ENCODE peak calls at places on chromosome 17, in five cellular contexts. D is EL, K is hippocampal formation, M is hypothalamus, T is germinal center. R is an unnamed sample.

GRCh38 chr17:82213251-82214011 is 789 bp upstream of the CCDC57 start:
- DNase-seq in D (peak), K (peak), M (peak), T (peak), R (no peak)

GRCh38 chr17:77741109-77741508 is 217.4 kb upstream of the TNRC6C start:
- DNase-seq in D (no peak), K (no peak), M (no peak), T (peak), R (no peak)

GRCh38 chr17:50806141-50806643 is 29.2 kb upstream of the WFIKKN2 start:
- DNase-seq in D (no peak), K (no peak), M (no peak), T (no peak), R (no peak)

GRCh38 chr17:9900019-9900594 is 5.0 kb downstream of the RCVRN start:
- DNase-seq in D (peak), K (no peak), M (no peak), T (no peak), R (no peak)

GRCh38 chr17:66307257-66307656 is 4.8 kb downstream of the PRKCA start:
- DNase-seq in D (no peak), K (no peak), M (no peak), T (no peak), R (no peak)

GRCh38 chr17:66438101-66438500 is 135.7 kb downstream of the PRKCA start:
- DNase-seq in D (no peak), K (no peak), M (no peak), T (no peak), R (no peak)

GRCh38 chr17:82464567-82464929 is 6.0 kb downstream of the NARF start:
- DNase-seq in D (no peak), K (no peak), M (no peak), T (no peak), R (no peak)

GRCh38 chr17:66964930-66965800 is 658 bp downstream of the CACNG4 start:
- DNase-seq in D (no peak), K (no peak), M (no peak), T (peak), R (no peak)

GRCh38 chr17:27609606-27610303 is 21.2 kb upstream of the LGALS9 start:
- DNase-seq in D (peak), K (peak), M (peak), T (peak), R (no peak)

GRCh38 chr17:29710891-29711418 is 88.2 kb upstream of the CORO6 start:
- DNase-seq in D (peak), K (no peak), M (no peak), T (no peak), R (no peak)

GRCh38 chr17:39949028-39949427 is 13.8 kb upstream of the GSDMA start:
- DNase-seq in D (no peak), K (no peak), M (no peak), T (no peak), R (no peak)

GRCh38 chr17:28967240-28968135 is 16.2 kb upstream of the PHF12 start:
- DNase-seq in D (no peak), K (no peak), M (no peak), T (no peak), R (no peak)

GRCh38 chr17:44979426-44980273 is 11.5 kb upstream of the C1QL1 start:
- DNase-seq in D (no peak), K (no peak), M (no peak), T (no peak), R (no peak)

GRCh38 chr17:72334205-72334604 is 213.4 kb downstream of the SOX9 start:
- DNase-seq in D (peak), K (no peak), M (no peak), T (no peak), R (no peak)

GRCh38 chr17:79901131-79901530 is 61.9 kb upstream of the CBX4 start:
- DNase-seq in D (no peak), K (no peak), M (no peak), T (no peak), R (no peak)

GRCh38 chr17:30021708-30022317 is 80.4 kb downstream of the EFCAB5 start:
- DNase-seq in D (peak), K (peak), M (no peak), T (peak), R (no peak)

GRCh38 chr17:47266782-47267181 is 13.2 kb downstream of the ITGB3 start:
- DNase-seq in D (no peak), K (no peak), M (no peak), T (no peak), R (no peak)

GRCh38 chr17:57574040-57574513 is 171.0 kb downstream of the CCDC182 start:
- DNase-seq in D (no peak), K (no peak), M (no peak), T (no peak), R (no peak)

GRCh38 chr17:1186214-1186820 is 6.5 kb upstream of the ABR start:
- DNase-seq in D (peak), K (no peak), M (no peak), T (no peak), R (no peak)

GRCh38 chr17:80468781-80469533 is 7.5 kb downstream of the NPTX1 start:
- DNase-seq in D (no peak), K (no peak), M (no peak), T (no peak), R (no peak)

GRCh38 chr17:4858880-4859260 is 25.7 kb downstream of the MINK1 start:
- DNase-seq in D (peak), K (no peak), M (peak), T (no peak), R (no peak)

GRCh38 chr17:2090804-2091534 is 36.1 kb downstream of the HIC1 start:
- DNase-seq in D (peak), K (no peak), M (no peak), T (no peak), R (no peak)

GRCh38 chr17:40532520-40533253 is 31.3 kb upstream of the TNS4 start:
- DNase-seq in D (no peak), K (no peak), M (no peak), T (no peak), R (no peak)

GRCh38 chr17:64750478-64750877 is 88.4 kb upstream of the SMURF2 start:
- DNase-seq in D (no peak), K (no peak), M (no peak), T (no peak), R (no peak)

GRCh38 chr17:76561332-76561731 is 21.5 kb downstream of the PRCD start:
- DNase-seq in D (no peak), K (no peak), M (no peak), T (no peak), R (no peak)

GRCh38 chr17:34584805-34585416 is 5.5 kb downstream of the TMEM132E start:
- DNase-seq in D (peak), K (no peak), M (no peak), T (no peak), R (no peak)

GRCh38 chr17:7023576-7024401 is 939 bp downstream of the BCL6B start:
- DNase-seq in D (peak), K (peak), M (peak), T (peak), R (peak)

GRCh38 chr17:6269474-6269873 is 165.4 kb downstream of the AIPL1 start:
- DNase-seq in D (peak), K (no peak), M (no peak), T (peak), R (peak)

GRCh38 chr17:74545456-74546230 is at the start of gene CD300C:
- DNase-seq in D (no peak), K (peak), M (no peak), T (no peak), R (no peak)

GRCh38 chr17:76484228-76484725 is 16.9 kb downstream of the AANAT start:
- DNase-seq in D (no peak), K (no peak), M (no peak), T (no peak), R (no peak)

GRCh38 chr17:15123593-15124590 is 141.2 kb downstream of the PMP22 start:
- DNase-seq in D (peak), K (no peak), M (no peak), T (no peak), R (no peak)